ENCODE peak calls at places on chromosomes 2 and 18, in eight cellular contexts. G is stimulated activated CD4-positive, alpha-beta T cell treated with anti-CD3 and anti-CD28 coated beads, TNF-alpha, amount 100 ng/mL, for 1 hour; A is GM10248; V is stromal cell of bone marrow; O is MCF 10A; R is T follicular helper cell; S is fibroblast of lung; D is NCI-H1092. M is an unnamed sample.
A peak's percentile ranks its signal among the peaks of the same experiment; 100 is the strongest.

GRCh38 chr2:129912066-129912820 is 67.2 kb upstream of the RAB6C start:
- DNase-seq in G (no peak), A (no peak), V (no peak), O (no peak), R (no peak), S (no peak), D (no peak), M (no peak)

GRCh38 chr2:105329197-105329554 is 359 bp downstream of the TGFBRAP1 start:
- DNase-seq in G (peak; percentile 34), A (no peak), V (no peak), O (peak; percentile 32), R (no peak), S (no peak), D (no peak), M (no peak)

GRCh38 chr2:71601136-71602114 is 148.1 kb downstream of the DYSF start:
- DNase-seq in G (no peak), A (no peak), V (no peak), O (no peak), R (no peak), S (no peak), D (no peak), M (no peak)

GRCh38 chr2:157246212-157247067 is 11.1 kb upstream of the GALNT5 start:
- DNase-seq in G (peak; percentile 8), A (peak; percentile 50), V (peak; percentile 83), O (peak; percentile 79), R (no peak), S (peak; percentile 96), D (no peak), M (peak; percentile 25)

GRCh38 chr18:68734311-68734710 is 19.4 kb upstream of the TMX3 start:
- DNase-seq in G (no peak), A (no peak), V (peak; percentile 39), O (peak; percentile 24), R (no peak), S (peak; percentile 59), D (no peak), M (no peak)

GRCh38 chr2:227848586-227848985 is 22.8 kb upstream of the DAW1 start:
- DNase-seq in G (no peak), A (peak; percentile 55), V (no peak), O (no peak), R (no peak), S (no peak), D (no peak), M (no peak)

GRCh38 chr18:63947051-63947790 is 1.9 kb upstream of the HMSD start:
- DNase-seq in G (no peak), A (no peak), V (no peak), O (no peak), R (no peak), S (no peak), D (no peak), M (no peak)

GRCh38 chr2:71671203-71671602 is 217.8 kb downstream of the DYSF start:
- DNase-seq in G (no peak), A (no peak), V (no peak), O (no peak), R (no peak), S (no peak), D (no peak), M (no peak)

GRCh38 chr2:231013820-231014219 is 17.9 kb downstream of the SPATA3 start:
- DNase-seq in G (no peak), A (no peak), V (no peak), O (no peak), R (no peak), S (no peak), D (no peak), M (no peak)

GRCh38 chr2:102771114-102771513 is 9.3 kb downstream of the TMEM182 start:
- DNase-seq in G (no peak), A (no peak), V (peak; percentile 65), O (no peak), R (no peak), S (peak; percentile 56), D (no peak), M (no peak)

GRCh38 chr2:174053784-174054183 is 88.6 kb upstream of the SP3 start:
- DNase-seq in G (no peak), A (no peak), V (no peak), O (no peak), R (no peak), S (no peak), D (no peak), M (no peak)

GRCh38 chr2:216773072-216773471 is 77.7 kb upstream of the IGFBP5 start:
- DNase-seq in G (no peak), A (no peak), V (no peak), O (no peak), R (no peak), S (no peak), D (no peak), M (no peak)

GRCh38 chr2:191488135-191488534 is 189.8 kb upstream of the NABP1 start:
- DNase-seq in G (no peak), A (no peak), V (no peak), O (peak; percentile 89), R (no peak), S (peak; percentile 39), D (no peak), M (no peak)